ENCODE peak calls at places on chromosomes 1 and 21, in seven cellular contexts. D, I, H, E, W, R and B are unnamed samples.

GRCh38 chr1:197423006-197423405 is 155.0 kb downstream of the CRB1 start:
- DNase-seq in W (no peak), E (no peak), H (no peak), R (no peak), I (no peak), D (no peak), B (no peak)

GRCh38 chr21:41232055-41232454 is 64.1 kb downstream of the BACE2 start:
- DNase-seq in I (no peak), D (no peak), H (no peak), W (no peak), E (no peak), R (no peak), B (no peak)

GRCh38 chr1:86516366-86516765 is 30.5 kb upstream of the CLCA4 start:
- DNase-seq in H (no peak), I (no peak), W (no peak), E (no peak), D (no peak), R (no peak), B (no peak)

GRCh38 chr1:233327938-233328660 is 575 bp downstream of the MAP3K21 start:
- DNase-seq in I (peak), H (peak), W (no peak), E (peak), R (peak), D (no peak), B (no peak)

GRCh38 chr21:24428539-24429186 is 1178.6 kb downstream of the MRPL39 start:
- DNase-seq in W (no peak), H (no peak), R (no peak), I (peak), D (peak), E (no peak), B (no peak)

GRCh38 chr1:156676820-156677615 is at the start of gene NES:
- DNase-seq in W (no peak), H (peak), E (no peak), R (peak), I (peak), D (no peak), B (peak)

GRCh38 chr1:1361982-1362423 is 3.6 kb upstream of the MXRA8 start:
- DNase-seq in H (no peak), I (no peak), E (no peak), D (no peak), R (peak), W (no peak), B (no peak)

GRCh38 chr1:117646007-117646913 is 40.4 kb downstream of the TENT5C start:
- DNase-seq in H (no peak), R (no peak), I (no peak), D (no peak), E (no peak), W (no peak), B (no peak)

GRCh38 chr1:209899948-209900347 is 38.1 kb upstream of the SYT14 start:
- DNase-seq in W (no peak), D (no peak), R (no peak), I (no peak), E (peak), H (no peak), B (no peak)

GRCh38 chr1:68442822-68443556 is 6.8 kb downstream of the RPE65 start:
- DNase-seq in E (peak), H (peak), I (peak), R (peak), W (peak), D (peak), B (no peak)

GRCh38 chr1:107570768-107571167 is 394.2 kb downstream of the VAV3 start:
- DNase-seq in E (no peak), R (no peak), D (no peak), I (no peak), W (no peak), H (no peak), B (no peak)

GRCh38 chr1:20312818-20313217 is 22.1 kb downstream of the VWA5B1 start:
- DNase-seq in R (no peak), W (no peak), H (no peak), D (no peak), I (no peak), E (no peak), B (no peak)

GRCh38 chr1:94592566-94592920 is 51.0 kb upstream of the F3 start:
- DNase-seq in D (peak), R (no peak), H (no peak), W (no peak), I (peak), E (peak), B (no peak)

GRCh38 chr1:212432163-212432705 is 486 bp upstream of the NENF start:
- DNase-seq in E (no peak), I (no peak), D (no peak), R (no peak), H (no peak), W (no peak), B (no peak)

GRCh38 chr1:201954263-201955008 is 867 bp upstream of the TIMM17A start:
- DNase-seq in E (no peak), W (no peak), R (no peak), I (no peak), D (no peak), H (no peak), B (no peak)